ENCODE peak calls at places on chromosomes 13 and 19, in eight cellular contexts. Z, A, Y, M, O, J, C and U are unnamed samples.

GRCh38 chr19:23392706-23393105 is 2.6 kb downstream of the ZNF91 start:
- DNase-seq in Z (no peak), A (no peak), Y (no peak), M (no peak), O (no peak), J (no peak), C (no peak), U (no peak)

GRCh38 chr13:36282818-36283432 is 14.7 kb downstream of the CCDC169 start:
- DNase-seq in Z (no peak), A (no peak), Y (no peak), M (no peak), O (peak), J (no peak), C (peak), U (no peak)

GRCh38 chr19:50975766-50976165 is 6.4 kb upstream of the KLK6 start:
- DNase-seq in Z (no peak), A (no peak), Y (no peak), M (no peak), O (no peak), J (no peak), C (no peak), U (no peak)

GRCh38 chr19:16200038-16200775 is 2.5 kb downstream of the AP1M1 start:
- DNase-seq in Z (no peak), A (no peak), Y (peak), M (no peak), O (no peak), J (no peak), C (no peak), U (no peak)

GRCh38 chr19:51172223-51172622 is 30.1 kb downstream of the SIGLEC7 start:
- DNase-seq in Z (no peak), A (no peak), Y (no peak), M (no peak), O (no peak), J (no peak), C (no peak), U (no peak)

GRCh38 chr19:18596752-18597157 is 8.2 kb downstream of the REX1BD start:
- DNase-seq in Z (no peak), A (no peak), Y (peak), M (no peak), O (peak), J (no peak), C (no peak), U (peak)

GRCh38 chr19:7292950-7293794 is 1.0 kb downstream of the INSR start:
- DNase-seq in Z (no peak), A (no peak), Y (peak), M (peak), O (no peak), J (no peak), C (peak), U (peak)

GRCh38 chr13:36251528-36251927 is 37.2 kb upstream of the SOHLH2 start:
- DNase-seq in Z (no peak), A (no peak), Y (no peak), M (no peak), O (no peak), J (no peak), C (no peak), U (no peak)

GRCh38 chr13:46562581-46562980 is 9.6 kb downstream of the LRCH1 start:
- DNase-seq in Z (no peak), A (no peak), Y (no peak), M (no peak), O (no peak), J (no peak), C (no peak), U (no peak)

GRCh38 chr13:78742659-78743058 is 83.7 kb upstream of the OBI1 start:
- DNase-seq in Z (no peak), A (no peak), Y (no peak), M (no peak), O (no peak), J (no peak), C (peak), U (no peak)

GRCh38 chr19:33429891-33430673 is 56.6 kb downstream of the CEBPG start:
- DNase-seq in Z (peak), A (no peak), Y (no peak), M (no peak), O (no peak), J (no peak), C (no peak), U (peak)

GRCh38 chr19:48636859-48637448 is at the start of gene DBP:
- DNase-seq in Z (no peak), A (no peak), Y (peak), M (no peak), O (no peak), J (no peak), C (no peak), U (peak)

GRCh38 chr13:112679381-112679780 is 10.5 kb upstream of the ATP11A start:
- DNase-seq in Z (no peak), A (no peak), Y (peak), M (no peak), O (no peak), J (no peak), C (no peak), U (no peak)

GRCh38 chr13:67318398-67318797 is 88.3 kb upstream of the PCDH9 start:
- DNase-seq in Z (no peak), A (no peak), Y (no peak), M (no peak), O (no peak), J (no peak), C (no peak), U (no peak)

GRCh38 chr13:45681101-45681500 is 21.0 kb upstream of the CBY2 start:
- DNase-seq in Z (no peak), A (no peak), Y (no peak), M (no peak), O (no peak), J (no peak), C (no peak), U (no peak)

GRCh38 chr19:39132344-39132969 is 6.9 kb downstream of the PAK4 start:
- DNase-seq in Z (no peak), A (no peak), Y (no peak), M (no peak), O (no peak), J (no peak), C (no peak), U (no peak)

GRCh38 chr19:31258211-31259052 is 90.8 kb downstream of the TSHZ3 start:
- DNase-seq in Z (no peak), A (no peak), Y (no peak), M (no peak), O (no peak), J (no peak), C (no peak), U (no peak)